ENCODE peak calls at places on chromosomes 13 and 19, in nine cellular contexts. V, Z, H, L, G, I, Y, O and R are unnamed samples.

GRCh38 chr19:18223860-18224524 is 2.2 kb downstream of the PDE4C start:
- DNase-seq in V (peak), Z (peak), H (no peak), L (no peak), G (peak), I (no peak), Y (peak), O (no peak), R (peak)

GRCh38 chr13:20477394-20477793 is 48.3 kb downstream of the CRYL1 start:
- DNase-seq in V (no peak), Z (no peak), H (no peak), L (no peak), G (no peak), I (no peak), Y (no peak), O (no peak), R (no peak)

GRCh38 chr13:101530293-101530692 is 77.8 kb downstream of the ITGBL1 start:
- DNase-seq in V (no peak), Z (no peak), H (no peak), L (peak), G (no peak), I (no peak), Y (no peak), O (no peak), R (no peak)

GRCh38 chr13:25463496-25463895 is 91.7 kb downstream of the ATP8A2 start:
- DNase-seq in V (no peak), Z (peak), H (no peak), L (peak), G (no peak), I (no peak), Y (no peak), O (no peak), R (no peak)

GRCh38 chr19:49512970-49513745 is 697 bp downstream of the FCGRT start:
- DNase-seq in V (peak), Z (peak), H (no peak), L (peak), G (no peak), I (peak), Y (no peak), O (no peak), R (no peak)

GRCh38 chr13:95809429-95809828 is 132.5 kb downstream of the DNAJC3 start:
- DNase-seq in V (no peak), Z (no peak), H (no peak), L (no peak), G (no peak), I (no peak), Y (no peak), O (no peak), R (no peak)

GRCh38 chr19:39246951-39247669 is 1.5 kb downstream of the IFNL4 start:
- DNase-seq in V (peak), Z (peak), H (peak), L (peak), G (peak), I (peak), Y (no peak), O (no peak), R (no peak)

GRCh38 chr19:38288127-38288855 is 15.8 kb upstream of the C19orf33 start:
- DNase-seq in V (no peak), Z (no peak), H (no peak), L (no peak), G (no peak), I (no peak), Y (no peak), O (no peak), R (no peak)

GRCh38 chr19:11227201-11227886 is 12.1 kb upstream of the ANGPTL8 start:
- DNase-seq in V (no peak), Z (peak), H (no peak), L (peak), G (no peak), I (no peak), Y (peak), O (no peak), R (no peak)

GRCh38 chr13:23715092-23715761 is 145.0 kb downstream of the TNFRSF19 start:
- DNase-seq in V (no peak), Z (no peak), H (no peak), L (no peak), G (no peak), I (no peak), Y (no peak), O (no peak), R (no peak)

GRCh38 chr19:52734340-52734892 is 428 bp downstream of the ZNF611 start:
- DNase-seq in V (peak), Z (no peak), H (no peak), L (peak), G (peak), I (peak), Y (peak), O (no peak), R (peak)

GRCh38 chr13:63433546-63434150 is 2018.0 kb upstream of the PCDH20 start:
- DNase-seq in V (no peak), Z (no peak), H (no peak), L (no peak), G (no peak), I (no peak), Y (no peak), O (no peak), R (no peak)

GRCh38 chr13:100363351-100363750 is 225.2 kb downstream of the GGACT start:
- DNase-seq in V (no peak), Z (peak), H (no peak), L (peak), G (peak), I (no peak), Y (no peak), O (no peak), R (no peak)

GRCh38 chr13:77325371-77325941 is 1.4 kb downstream of the MYCBP2 start:
- DNase-seq in V (no peak), Z (no peak), H (no peak), L (peak), G (no peak), I (no peak), Y (no peak), O (no peak), R (peak)

GRCh38 chr19:45645631-45646344 is 6.6 kb upstream of the EML2 start:
- DNase-seq in V (peak), Z (peak), H (peak), L (peak), G (peak), I (peak), Y (peak), O (peak), R (peak)

GRCh38 chr13:108274718-108275117 is 5.2 kb downstream of the TNFSF13B start:
- DNase-seq in V (no peak), Z (no peak), H (no peak), L (no peak), G (no peak), I (no peak), Y (no peak), O (no peak), R (no peak)

GRCh38 chr19:41877916-41878905 is 1.1 kb downstream of the CD79A start:
- DNase-seq in V (no peak), Z (no peak), H (no peak), L (no peak), G (no peak), I (no peak), Y (no peak), O (no peak), R (peak)

GRCh38 chr19:55930996-55931515 is 1.1 kb downstream of the NLRP13 start:
- DNase-seq in V (no peak), Z (no peak), H (no peak), L (no peak), G (no peak), I (no peak), Y (no peak), O (no peak), R (no peak)